ENCODE peak calls at places on chromosome 15, in ten cellular contexts. B is kidney tubule cell, O is NCI-H748 treated with DMSO at 0.1 percent for 48 hours, T is HFF-Myc, P is RWPE1, M is islet precursor cell, Z is stromal cell of bone marrow, K is A172, H is glutamatergic neuron, N is fibroblast of mammary gland. X is an unnamed sample.
A peak's percentile ranks its signal among the peaks of the same experiment; 100 is the strongest.

GRCh38 chr15:65286069-65286703 is 497 bp downstream of the PARP16 start:
- DNase-seq in B (peak; percentile 41), M (peak; percentile 85), T (no peak), P (no peak), N (no peak), Z (no peak), H (no peak), K (no peak), O (peak; percentile 41), X (peak; percentile 58)

GRCh38 chr15:67329984-67330733 is 75.6 kb downstream of the IQCH start:
- DNase-seq in Z (no peak), B (no peak), M (no peak), K (no peak), P (no peak), O (no peak), T (no peak), H (no peak), N (no peak), X (no peak)

GRCh38 chr15:71674354-71674753 is 136.0 kb upstream of the NR2E3 start:
- DNase-seq in T (no peak), M (no peak), B (no peak), K (no peak), N (no peak), O (no peak), Z (no peak), P (no peak), H (no peak), X (no peak)

GRCh38 chr15:62338497-62338896 is 173.4 kb upstream of the C2CD4B start:
- DNase-seq in M (no peak), P (no peak), B (no peak), Z (no peak), K (no peak), O (no peak), N (no peak), H (no peak), T (no peak), X (no peak)

GRCh38 chr15:40340038-40340739 is 550 bp downstream of the CCDC9B start:
- DNase-seq in M (no peak), T (no peak), K (peak; percentile 55), Z (peak; percentile 56), B (peak; percentile 60), O (no peak), N (peak; percentile 45), H (peak; percentile 72), P (peak; percentile 49), X (peak; percentile 13)

GRCh38 chr15:59687831-59688230 is 1.3 kb downstream of the BNIP2 start:
- DNase-seq in B (peak; percentile 37), P (peak; percentile 18), T (peak; percentile 6), H (no peak), M (no peak), Z (no peak), O (no peak), N (peak; percentile 36), K (peak; percentile 30), X (no peak)

GRCh38 chr15:38613085-38613484 is 48.5 kb upstream of the RASGRP1 start:
- DNase-seq in N (no peak), T (no peak), P (no peak), O (no peak), M (no peak), Z (no peak), H (no peak), K (no peak), B (no peak), X (no peak)

GRCh38 chr15:38588672-38589071 is 24.1 kb upstream of the RASGRP1 start:
- DNase-seq in N (no peak), M (peak; percentile 85), K (peak; percentile 26), H (no peak), P (peak; percentile 38), T (no peak), Z (no peak), B (peak; percentile 81), O (no peak), X (no peak)

GRCh38 chr15:99464137-99464536 is 101.6 kb upstream of the MEF2A start:
- DNase-seq in B (no peak), N (no peak), T (no peak), Z (no peak), O (no peak), P (no peak), H (no peak), K (no peak), M (no peak), X (no peak)

GRCh38 chr15:63994073-63994600 is 52.1 kb downstream of the DAPK2 start:
- DNase-seq in K (no peak), H (no peak), O (no peak), Z (no peak), N (no peak), B (no peak), M (no peak), P (no peak), T (no peak), X (no peak)

GRCh38 chr15:89662893-89663673 is 7.8 kb upstream of the KIF7 start:
- DNase-seq in P (peak; percentile 91), T (peak; percentile 92), M (peak; percentile 91), B (peak; percentile 64), K (peak; percentile 94), O (no peak), N (peak; percentile 94), Z (peak; percentile 81), H (no peak), X (no peak)

GRCh38 chr15:25181290-25182097 is 226.7 kb downstream of the SNRPN start:
- DNase-seq in M (peak; percentile 28), Z (no peak), K (no peak), T (no peak), B (no peak), N (no peak), P (no peak), O (no peak), H (peak; percentile 2), X (no peak)

GRCh38 chr15:39968273-39969001 is 34.5 kb downstream of the EIF2AK4 start:
- DNase-seq in H (no peak), Z (no peak), N (no peak), M (no peak), B (no peak), P (no peak), K (no peak), O (no peak), T (no peak), X (no peak)

GRCh38 chr15:63995789-63996188 is 50.5 kb downstream of the DAPK2 start:
- DNase-seq in H (no peak), O (no peak), B (no peak), P (no peak), N (no peak), M (no peak), Z (no peak), T (no peak), K (no peak), X (no peak)

GRCh38 chr15:26503998-26504397 is 268.9 kb downstream of the GABRB3 start:
- DNase-seq in P (no peak), O (no peak), K (no peak), T (no peak), H (no peak), N (no peak), M (no peak), Z (no peak), B (peak; percentile 2), X (no peak)

GRCh38 chr15:63473999-63474809 is 30.2 kb upstream of the USP3 start:
- DNase-seq in T (no peak), O (no peak), M (peak; percentile 90), N (peak; percentile 88), P (no peak), B (peak; percentile 95), H (no peak), K (peak; percentile 62), Z (peak; percentile 70), X (no peak)

GRCh38 chr15:70799667-70800450 is 36.5 kb upstream of the UACA start:
- DNase-seq in M (peak; percentile 18), Z (peak; percentile 99), K (peak; percentile 81), O (no peak), T (no peak), B (peak; percentile 73), H (no peak), P (peak; percentile 25), N (peak; percentile 97), X (no peak)

GRCh38 chr15:80034633-80035032 is 24.8 kb upstream of the ZFAND6 start:
- DNase-seq in T (no peak), Z (no peak), M (no peak), P (no peak), B (no peak), O (no peak), H (no peak), K (no peak), N (no peak), X (no peak)

X was measured in A549.